ENCODE peak calls at places on chromosomes 12 and 14, in eight cellular contexts. N is neural progenitor cell, R is SJCRH30, F is GM23248, B is tibial artery, W is thoracic aorta, Q is heart right ventricle, M is Caco-2. D is an unnamed sample. For H3K4me1 and H3K9me3, the result is how much of the 10 kb centered on the place peaks cover.

GRCh38 chr12:75503459-75503858 is 8.0 kb downstream of the KRR1 start:
- DNase-seq in W (no peak), N (no peak), B (no peak), F (no peak), Q (no peak), R (no peak), M (no peak), D (no peak)

GRCh38 chr12:8667280-8667679 is 4.7 kb upstream of the MFAP5 start:
- DNase-seq in Q (no peak), N (no peak), R (no peak), B (no peak), F (no peak), W (no peak), M (no peak), D (no peak)

GRCh38 chr14:69346710-69347109 is 51.4 kb downstream of the ERH start:
- DNase-seq in W (no peak), F (peak), N (peak), R (peak), Q (peak), B (no peak), M (peak), D (no peak)

GRCh38 chr12:128914908-128915563 is 61.8 kb downstream of the GLT1D1 start:
- DNase-seq in M (no peak), N (no peak), B (no peak), Q (no peak), F (no peak), R (no peak), W (no peak), D (no peak)

GRCh38 chr12:52526511-52526951 is 6.3 kb upstream of the KRT5 start:
- DNase-seq in N (no peak), R (no peak), W (no peak), M (no peak), F (no peak), B (peak), Q (no peak), D (no peak)

GRCh38 chr12:107309020-107309419 is 215.7 kb upstream of the CRY1 start:
- DNase-seq in R (no peak), B (no peak), M (no peak), F (no peak), N (no peak), W (no peak), Q (no peak), D (peak)

GRCh38 chr12:31317471-31318397 is 8.2 kb downstream of the SINHCAF start:
- DNase-seq in N (peak), R (no peak), M (no peak), Q (no peak), B (no peak), F (no peak), W (no peak), D (peak)

GRCh38 chr12:852864-853263 is 96.6 kb downstream of the RAD52 start:
- DNase-seq in B (no peak), W (no peak), Q (no peak), F (no peak), R (no peak), N (no peak), M (no peak), D (no peak)

GRCh38 chr14:64612021-64612380 is 62.2 kb downstream of the PPP1R36 start:
- DNase-seq in B (no peak), W (no peak), Q (no peak), N (no peak), F (peak), R (no peak), M (no peak), D (no peak)

GRCh38 chr12:44653886-44654527 is 222.1 kb downstream of the NELL2 start:
- DNase-seq in M (no peak), B (no peak), R (no peak), F (no peak), Q (no peak), W (no peak), N (no peak), D (no peak)

GRCh38 chr12:119182701-119183493 is 4.2 kb downstream of the HSPB8 start:
- DNase-seq in F (no peak), W (no peak), M (no peak), B (no peak), R (no peak), Q (peak), N (no peak), D (no peak)

GRCh38 chr12:119181944-119182343 is 3.2 kb downstream of the HSPB8 start:
- DNase-seq in W (no peak), F (no peak), M (no peak), Q (no peak), N (no peak), R (no peak), B (no peak), D (no peak)

GRCh38 chr12:119180380-119181040 is 1.8 kb downstream of the HSPB8 start:
- DNase-seq in W (no peak), R (no peak), M (no peak), N (no peak), Q (peak), F (peak), B (peak), D (no peak)

GRCh38 chr12:119179335-119180021 is 747 bp downstream of the HSPB8 start:
- DNase-seq in F (peak), W (no peak), B (no peak), M (peak), Q (peak), N (peak), R (peak), D (no peak)

DNA sequence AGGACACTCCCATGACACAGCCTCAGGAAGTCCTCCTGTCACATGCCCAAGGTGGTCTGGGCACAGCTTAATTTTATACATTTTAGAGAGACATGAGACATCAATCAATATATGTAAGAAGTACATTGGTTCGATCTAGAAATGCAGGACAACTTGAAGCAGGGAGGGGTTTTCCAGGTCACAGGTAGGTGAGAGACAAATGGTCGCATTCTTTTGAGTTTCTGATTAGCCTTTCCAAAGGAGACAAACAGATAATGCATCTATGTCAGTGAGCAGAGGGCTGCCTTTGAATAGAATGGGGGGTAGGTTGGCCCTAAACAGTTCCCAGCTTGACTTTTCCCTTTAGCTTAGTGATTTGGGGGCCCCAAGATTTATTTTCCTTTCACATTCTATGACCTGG is 2.5 kb downstream of the HSPB8 start:
- DNase-seq in M (no peak), R (no peak), Q (no peak), N (no peak), B (no peak), F (no peak), W (no peak), D (no peak)
- H3K4me1 ChIP-seq in M (half or more), R (under half), Q (half or more), N (under half), B (under half), F (under half), W (under half), D (under half)

DNA sequence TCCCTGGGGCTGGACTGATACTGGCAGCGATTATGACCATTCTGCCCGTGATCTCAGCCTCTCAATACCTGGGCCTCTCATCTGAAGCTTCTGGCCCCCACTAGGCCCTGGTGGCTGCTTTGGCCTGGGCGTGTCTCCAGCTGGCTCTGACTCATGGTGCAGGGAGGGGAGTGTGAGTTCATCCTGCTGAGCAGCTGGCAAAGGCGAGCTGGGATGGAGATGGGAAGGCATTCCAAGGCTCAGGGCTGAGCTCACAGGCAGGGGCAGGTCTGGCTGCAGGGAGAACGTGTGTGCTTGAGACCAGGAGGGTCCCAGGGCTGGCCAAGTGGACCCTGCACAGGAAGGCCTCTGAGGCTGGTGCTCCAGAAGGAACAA is 221.8 kb downstream of the TMEM121 start:
- DNase-seq in N (no peak), F (peak), M (no peak), B (no peak), R (peak), W (no peak), Q (peak), D (no peak)
- H3K9me3 ChIP-seq in N (under half), F (under half), M (under half), B (under half), R (under half), W (under half), Q (under half), D (under half)

GRCh38 chr14:89086060-89086382 is 261.6 kb downstream of the TTC8 start:
- DNase-seq in W (no peak), Q (no peak), N (no peak), B (no peak), F (no peak), M (no peak), R (no peak), D (no peak)

GRCh38 chr14:89089330-89089729 is 264.9 kb downstream of the TTC8 start:
- DNase-seq in N (no peak), R (no peak), F (no peak), M (no peak), W (no peak), Q (no peak), B (no peak), D (no peak)

DNA sequence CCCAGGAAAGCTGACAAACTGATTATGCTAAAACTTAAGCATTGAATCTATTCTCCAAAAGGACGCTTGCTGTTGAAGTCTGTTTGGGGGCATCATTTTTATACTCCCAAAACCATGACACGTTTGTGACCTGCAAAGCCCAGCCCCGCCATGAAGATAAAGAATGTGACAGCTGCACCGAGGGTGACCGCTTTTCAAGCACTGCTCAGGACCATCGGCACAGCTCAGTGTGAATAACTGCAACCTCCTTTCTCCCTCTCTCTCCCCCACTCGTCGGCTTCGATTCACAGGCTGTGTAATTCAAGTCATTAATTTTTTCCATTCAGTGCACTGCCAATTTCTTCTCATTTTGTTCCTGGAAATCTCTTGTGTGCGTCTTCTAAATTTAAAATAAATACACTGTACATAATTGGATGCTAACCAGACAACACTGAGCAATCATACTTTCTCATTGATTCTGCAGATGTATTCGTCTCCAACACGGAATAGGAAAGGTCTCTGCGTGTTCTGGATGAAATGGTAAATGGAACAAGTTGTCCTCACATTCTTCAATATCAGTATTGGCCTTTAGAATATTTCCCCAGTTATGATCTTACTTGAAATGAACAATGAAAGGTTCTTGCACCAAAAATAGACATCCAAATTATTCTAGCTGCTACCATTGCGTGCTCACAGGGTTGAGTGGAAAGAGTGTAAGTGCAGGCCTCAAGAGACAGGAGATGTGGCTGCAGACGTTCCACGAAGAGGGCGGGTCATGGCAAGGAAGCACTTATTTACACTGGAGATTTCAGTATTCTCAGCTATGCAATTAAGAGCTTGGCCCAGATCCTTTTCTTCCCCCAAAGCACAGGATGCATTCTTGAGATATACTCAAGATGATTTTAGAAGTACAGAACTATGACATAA is 261.0 kb downstream of the TTC8 start:
- DNase-seq in W (no peak), Q (peak), N (no peak), B (no peak), R (peak), M (no peak), F (peak), D (no peak)
- H3K4me3 ChIP-seq in W (peak), Q (no peak), N (no peak), B (no peak), R (peak), M (no peak), F (no peak), D (no peak)

GRCh38 chr14:100393362-100393761 is 70.2 kb downstream of the SLC25A47 start:
- DNase-seq in R (no peak), W (no peak), Q (no peak), M (no peak), N (no peak), B (no peak), F (no peak), D (no peak)
- H3K4me1 ChIP-seq in R (under half), W (under half), Q (under half), M (under half), N (under half), B (under half), F (under half), D (under half)

GRCh38 chr12:121404734-121405133 is 4.8 kb downstream of the RNF34 start:
- DNase-seq in W (no peak), Q (no peak), R (peak), F (no peak), N (no peak), M (no peak), B (no peak), D (no peak)

GRCh38 chr12:121403721-121404120 is 3.8 kb downstream of the RNF34 start:
- DNase-seq in B (no peak), N (no peak), Q (no peak), W (no peak), M (no peak), F (no peak), R (no peak), D (no peak)

GRCh38 chr12:121399391-121400331 is at the start of gene RNF34:
- DNase-seq in N (peak), W (peak), B (peak), Q (peak), M (peak), F (peak), R (peak), D (peak)

GRCh38 chr12:121400332-121401139 is 618 bp downstream of the RNF34 start:
- DNase-seq in Q (peak), M (peak), W (no peak), N (peak), F (peak), B (peak), R (peak), D (peak)

DNA sequence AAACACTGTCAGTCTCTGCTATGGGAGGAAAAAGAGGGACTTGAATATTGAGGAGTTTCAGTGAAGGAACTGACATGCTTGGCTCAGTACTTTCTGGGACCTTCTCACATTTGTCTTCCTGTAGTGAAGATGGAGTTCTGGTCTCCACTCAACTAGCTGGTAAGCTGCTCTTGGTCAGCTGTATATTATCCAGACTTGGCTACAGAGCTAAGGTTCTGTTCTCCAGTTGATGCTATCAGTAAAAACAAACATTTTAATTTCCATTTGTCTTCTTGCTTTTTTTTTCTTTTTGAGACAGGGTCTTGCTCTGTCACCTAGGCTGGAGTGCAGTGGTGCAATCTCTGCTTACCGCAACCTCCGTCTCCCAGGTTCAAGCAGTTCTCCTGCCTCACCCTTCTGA is 5.3 kb downstream of the RNF34 start:
- DNase-seq in N (no peak), R (no peak), M (no peak), Q (no peak), B (no peak), F (no peak), W (no peak), D (no peak)
- H3K9me3 ChIP-seq in N (under half), R (under half), M (under half), Q (under half), B (under half), F (under half), W (under half), D (under half)

GRCh38 chr12:66168410-66168809 is 1.4 kb downstream of the TMBIM4 start:
- DNase-seq in R (no peak), N (no peak), M (no peak), F (peak), Q (no peak), B (no peak), W (no peak), D (no peak)
- H3K4me3 ChIP-seq in R (peak), N (peak), M (peak), F (peak), Q (peak), B (peak), W (peak), D (peak)

GRCh38 chr14:61385002-61385685 is 63.8 kb downstream of the PRKCH start:
- DNase-seq in N (no peak), Q (no peak), M (peak), W (no peak), F (no peak), R (no peak), B (no peak), D (peak)
- H3K4me1 ChIP-seq in N (under half), Q (half or more), M (under half), W (under half), F (under half), R (under half), B (under half), D (half or more)

GRCh38 chr12:130136536-130136935 is 25.7 kb upstream of the FZD10 start:
- DNase-seq in Q (no peak), B (no peak), M (no peak), W (no peak), R (no peak), F (no peak), N (no peak), D (no peak)
- H3K9me3 ChIP-seq in Q (under half), B (under half), M (under half), W (under half), R (under half), F (under half), N (under half), D (under half)

D was measured in CD8-positive, alpha-beta memory T cell.